ENCODE peak calls at places on chromosomes 3 and 15, in seven cellular contexts. W is cardiac fibroblast; V is T-helper 9 cell; X is CD8-positive, alpha-beta memory T cell; L is left colon; Z is neural crest cell; E is AG09309. Q is an unnamed sample.

GRCh38 chr3:195467641-195468390 is 25.0 kb upstream of the ACAP2 start:
- DNase-seq in W (peak), X (peak), L (no peak), Z (no peak), E (peak), V (no peak), Q (no peak)

GRCh38 chr15:24916305-24917009 is 38.3 kb upstream of the SNRPN start:
- DNase-seq in Z (no peak), L (no peak), X (peak), E (no peak), W (no peak), V (no peak), Q (no peak)

GRCh38 chr15:69129026-69129385 is 31.4 kb upstream of the GLCE start:
- DNase-seq in V (no peak), Z (no peak), L (no peak), X (no peak), W (peak), E (no peak), Q (no peak)

GRCh38 chr3:120673116-120673515 is 8.9 kb downstream of the HGD start:
- DNase-seq in X (no peak), E (no peak), V (no peak), L (no peak), Z (no peak), W (no peak), Q (no peak)

GRCh38 chr15:94196536-94196935 is 34.8 kb upstream of the MCTP2 start:
- DNase-seq in Z (no peak), W (no peak), X (no peak), E (peak), L (no peak), V (no peak), Q (no peak)

GRCh38 chr15:71658036-71658435 is 152.3 kb upstream of the NR2E3 start:
- DNase-seq in W (no peak), Z (no peak), L (no peak), X (no peak), E (no peak), V (no peak), Q (no peak)

GRCh38 chr3:63508305-63508704 is 144.2 kb upstream of the SNTN start:
- DNase-seq in V (no peak), L (no peak), X (no peak), E (no peak), Z (no peak), W (peak), Q (no peak)

GRCh38 chr3:79661866-79662265 is 105.9 kb downstream of the ROBO1 start:
- DNase-seq in Z (no peak), X (no peak), V (no peak), W (no peak), L (no peak), E (no peak), Q (no peak)

GRCh38 chr3:186152889-186153292 is 44.0 kb upstream of the ETV5 start:
- DNase-seq in L (no peak), W (no peak), Z (no peak), V (no peak), E (no peak), X (no peak), Q (no peak)

GRCh38 chr15:95175914-95176658 is 944.7 kb downstream of the MCTP2 start:
- DNase-seq in Z (no peak), E (no peak), L (no peak), X (no peak), V (no peak), W (peak), Q (no peak)

GRCh38 chr3:74520895-74521294 is 93.6 kb downstream of the CNTN3 start:
- DNase-seq in W (no peak), L (no peak), E (no peak), V (no peak), X (no peak), Z (no peak), Q (no peak)